ENCODE peak calls at places on chromosomes 4 and X, in seven cellular contexts. F is lung, C is LoVo, X is H7, V is T-helper 17 cell, Q is Daoy, P is Right ventricle myocardium superior. W is an unnamed sample.

GRCh38 chr4:143359794-143360193 is 23.1 kb downstream of the GAB1 start:
- DNase-seq in F (no peak), C (no peak), X (no peak), V (no peak), Q (no peak), P (no peak), W (no peak)

GRCh38 chr4:1249731-1250526 is 999 bp upstream of the CTBP1 start:
- DNase-seq in F (peak), C (no peak), X (no peak), V (peak), Q (no peak), P (peak), W (no peak)

GRCh38 chr4:139144161-139144859 is 32.7 kb downstream of the ELF2 start:
- DNase-seq in F (peak), C (no peak), X (no peak), V (no peak), Q (peak), P (peak), W (no peak)

GRCh38 chr4:146945556-146946374 is at the start of gene TTC29:
- DNase-seq in F (peak), C (peak), X (peak), V (peak), Q (peak), P (peak), W (peak)

GRCh38 chr4:172225457-172225856 is 412.3 kb downstream of the GALNTL6 start:
- DNase-seq in F (no peak), C (no peak), X (no peak), V (no peak), Q (no peak), P (no peak), W (no peak)

GRCh38 chr4:108166441-108167315 is 2.1 kb downstream of the LEF1 start:
- DNase-seq in F (no peak), C (no peak), X (peak), V (peak), Q (peak), P (no peak), W (peak)

GRCh38 chr4:166012129-166013078 is 139.4 kb downstream of the TLL1 start:
- DNase-seq in F (no peak), C (peak), X (no peak), V (no peak), Q (peak), P (no peak), W (peak)

GRCh38 chrX:154603438-154604430 is 15.3 kb downstream of the CTAG1B start:
- DNase-seq in F (no peak), C (peak), X (no peak), V (no peak), Q (peak), P (no peak), W (no peak)

GRCh38 chr4:5704276-5704675 is 4.1 kb downstream of the EVC2 start:
- DNase-seq in F (no peak), C (no peak), X (no peak), V (no peak), Q (no peak), P (no peak), W (no peak)

GRCh38 chr4:153466637-153467153 is 535 bp downstream of the TMEM131L start:
- DNase-seq in F (no peak), C (no peak), X (no peak), V (no peak), Q (no peak), P (peak), W (no peak)

W was measured in NCI-H1105 treated with DMSO at 0.1 percent for 48 hours.